ENCODE peak calls at places on chromosomes 6 and 20, in eight cellular contexts. R is GM20000, X is WTC11, D is kidney, M is PC-3, O is HFFc6, H is testis, W is cardiac fibroblast. E is an unnamed sample.

GRCh38 chr6:68826501-68826900 is 191.4 kb downstream of the ADGRB3 start:
- DNase-seq in R (no peak), X (no peak), D (no peak), M (no peak), O (no peak), H (no peak), W (no peak), E (no peak)

GRCh38 chr6:2918936-2919335 is 15.8 kb upstream of the SERPINB9 start:
- DNase-seq in R (no peak), X (no peak), D (no peak), M (no peak), O (no peak), H (no peak), W (no peak), E (no peak)

GRCh38 chr20:1894951-1895673 is at the start of gene SIRPA:
- DNase-seq in R (peak; percentile 63), X (peak; percentile 42), D (peak; percentile 88), M (peak; percentile 66), O (peak; percentile 49), H (peak; percentile 70), W (peak; percentile 72), E (peak; percentile 59)

GRCh38 chr20:59184880-59185447 is 21.3 kb downstream of the ZNF831 start:
- DNase-seq in R (no peak), X (no peak), D (peak; percentile 67), M (peak; percentile 25), O (no peak), H (no peak), W (peak; percentile 2), E (no peak)

GRCh38 chr6:127516676-127517273 is 2.4 kb downstream of the MTCL3 start:
- DNase-seq in R (peak; percentile 69), X (peak; percentile 69), D (no peak), M (peak; percentile 56), O (peak; percentile 41), H (peak; percentile 70), W (peak; percentile 72), E (peak; percentile 66)

GRCh38 chr20:21161926-21162325 is 36.0 kb downstream of the KIZ start:
- DNase-seq in R (no peak), X (no peak), D (no peak), M (no peak), O (no peak), H (no peak), W (no peak), E (no peak)

GRCh38 chr6:168641455-168641854 is 200.5 kb downstream of the SMOC2 start:
- DNase-seq in R (no peak), X (no peak), D (no peak), M (no peak), O (no peak), H (no peak), W (peak; percentile 23), E (no peak)

GRCh38 chr6:47092249-47092648 is 50.1 kb upstream of the ADGRF1 start:
- DNase-seq in R (no peak), X (no peak), D (no peak), M (no peak), O (no peak), H (no peak), W (no peak), E (no peak)

GRCh38 chr20:61784801-61785566 is 280.7 kb downstream of the TAF4 start:
- DNase-seq in R (no peak), X (no peak), D (no peak), M (no peak), O (no peak), H (no peak), W (no peak), E (no peak)

GRCh38 chr20:48631114-48632016 is 196.4 kb downstream of the PREX1 start:
- DNase-seq in R (no peak), X (no peak), D (peak; percentile 40), M (no peak), O (peak; percentile 10), H (no peak), W (peak; percentile 51), E (no peak)

GRCh38 chr20:38098952-38099351 is 65.4 kb downstream of the RPRD1B start:
- DNase-seq in R (no peak), X (no peak), D (no peak), M (no peak), O (no peak), H (no peak), W (peak; percentile 39), E (no peak)

GRCh38 chr6:83815631-83816030 is 37.5 kb upstream of the RIPPLY2 start:
- DNase-seq in R (no peak), X (no peak), D (no peak), M (peak; percentile 56), O (peak; percentile 7), H (no peak), W (peak; percentile 19), E (no peak)

GRCh38 chr6:31087494-31088089 is 24.8 kb downstream of the C6orf15 start:
- DNase-seq in R (peak; percentile 83), X (peak; percentile 91), D (no peak), M (peak; percentile 97), O (peak; percentile 77), H (peak; percentile 96), W (peak; percentile 92), E (peak; percentile 86)

GRCh38 chr6:31079656-31080261 is 32.6 kb downstream of the C6orf15 start:
- DNase-seq in R (peak; percentile 64), X (peak; percentile 80), D (no peak), M (peak; percentile 87), O (peak; percentile 59), H (peak; percentile 82), W (peak; percentile 75), E (peak; percentile 69)

GRCh38 chr6:31086788-31087440 is 25.5 kb downstream of the C6orf15 start:
- DNase-seq in R (no peak), X (no peak), D (no peak), M (peak; percentile 36), O (peak; percentile 78), H (no peak), W (peak; percentile 75), E (no peak)

GRCh38 chr6:31081872-31082271 is 30.5 kb downstream of the C6orf15 start:
- DNase-seq in R (no peak), X (no peak), D (no peak), M (no peak), O (no peak), H (no peak), W (no peak), E (no peak)

DNA sequence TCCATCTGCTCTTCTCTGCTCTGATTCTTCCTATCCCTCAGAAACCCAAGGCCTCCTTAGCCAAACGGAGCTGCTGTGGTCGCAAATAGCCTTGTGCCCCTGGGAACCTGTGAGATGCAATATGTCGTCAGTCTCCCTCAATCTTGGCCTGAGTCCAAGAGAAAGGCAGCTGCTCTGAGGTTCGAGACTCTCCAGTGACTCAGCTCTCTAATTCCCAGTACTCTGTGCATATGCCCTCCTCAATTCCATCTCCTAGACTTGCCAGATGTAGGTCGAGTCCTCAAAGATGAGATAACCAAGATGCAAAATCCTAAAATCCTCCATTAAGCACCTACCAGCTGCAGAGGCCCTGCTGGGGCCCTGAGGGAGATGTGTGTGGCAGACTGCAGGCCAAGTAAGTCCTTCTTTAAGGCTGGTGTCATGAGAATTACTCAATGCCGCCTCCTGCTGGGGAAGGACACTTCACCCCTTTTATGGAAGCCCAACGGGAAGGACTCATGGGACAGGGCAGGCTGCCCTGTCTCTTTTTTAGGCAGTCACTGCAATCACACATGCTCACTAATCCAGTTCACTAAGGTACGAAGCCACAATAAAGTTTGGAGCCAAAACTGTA is 28.5 kb downstream of the C6orf15 start:
- DNase-seq in R (peak; percentile 39), X (peak; percentile 83), D (no peak), M (no peak), O (peak; percentile 64), H (peak; percentile 41), W (peak; percentile 91), E (peak; percentile 56)
- TF ChIP-seq CTCF in R (peak; percentile 53), X (peak; percentile 54), D (peak; percentile 12), M (peak; percentile 42), O (peak; percentile 78), H (peak; percentile 28), W (peak; percentile 62), E (peak; percentile 35)

DNA sequence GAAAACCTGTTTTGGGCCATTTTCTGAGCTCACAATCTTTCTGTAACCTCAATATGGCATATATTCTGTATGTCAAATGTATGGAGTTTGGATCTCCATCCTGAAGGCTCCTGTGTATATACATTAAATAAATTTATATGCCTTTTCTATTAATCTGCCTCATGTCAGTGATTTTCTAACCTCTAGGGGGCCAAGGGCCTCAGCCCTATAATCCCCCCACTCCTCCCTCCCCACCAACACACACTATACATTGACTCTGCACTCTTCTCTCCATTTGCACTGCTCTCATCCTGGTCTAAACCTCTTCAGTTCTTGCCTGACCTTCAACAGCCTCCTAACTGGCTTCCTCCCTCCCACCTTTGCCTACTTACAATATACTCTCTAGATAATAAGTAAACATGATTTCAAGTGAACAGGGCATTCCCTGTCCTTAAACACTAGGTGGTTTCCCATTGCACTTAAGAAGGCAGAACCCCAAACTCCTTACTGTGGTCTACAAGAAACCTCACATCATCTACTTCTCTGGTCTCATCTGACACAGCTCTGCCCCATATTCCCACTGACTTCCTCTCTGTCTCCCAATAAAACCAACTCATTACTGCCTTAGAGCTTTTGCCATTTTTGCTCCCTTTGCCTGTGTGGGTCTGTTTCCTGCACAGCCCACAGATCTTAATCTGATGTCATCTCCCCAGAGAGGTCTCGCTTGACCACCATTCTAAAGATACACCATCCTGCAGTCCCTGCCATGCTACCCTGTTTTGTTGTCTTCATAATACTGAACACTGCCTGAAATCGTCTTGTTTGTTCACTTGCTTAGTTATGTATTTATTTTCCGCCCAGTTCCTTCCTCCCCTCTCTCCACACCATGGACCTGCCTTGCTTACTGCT is 213.7 kb downstream of the SYNE1 start:
- DNase-seq in R (no peak), X (no peak), D (no peak), M (no peak), O (no peak), H (no peak), W (no peak), E (no peak)
- TF ChIP-seq CTCF in R (no peak), X (no peak), D (no peak), M (no peak), O (peak; percentile 47), H (peak; percentile 19), W (no peak), E (no peak)

DNA sequence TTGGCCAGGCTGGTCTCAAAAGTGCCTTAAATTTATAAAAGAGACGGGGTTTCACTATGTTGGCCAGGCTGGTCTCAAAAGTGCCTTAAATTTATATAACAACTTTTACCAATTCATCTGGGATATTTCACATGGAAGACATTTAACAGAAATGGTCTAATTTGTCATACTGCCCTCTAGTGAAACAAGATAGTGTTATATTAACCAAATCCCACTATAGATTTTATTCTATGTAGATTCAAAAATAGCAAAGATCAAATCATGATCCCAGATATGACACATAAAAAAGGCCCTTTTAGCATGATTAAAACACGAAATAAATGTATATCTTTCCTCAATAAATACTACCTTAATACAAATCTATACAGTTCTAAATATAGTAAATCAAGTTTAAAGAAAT is 102.8 kb upstream of the TFAP2D start:
- DNase-seq in R (no peak), X (no peak), D (no peak), M (peak; percentile 48), O (no peak), H (no peak), W (no peak), E (no peak)
- TF ChIP-seq CTCF in R (no peak), X (no peak), D (no peak), M (peak; percentile 58), O (peak; percentile 52), H (peak; percentile 24), W (no peak), E (peak; percentile 6)

DNA sequence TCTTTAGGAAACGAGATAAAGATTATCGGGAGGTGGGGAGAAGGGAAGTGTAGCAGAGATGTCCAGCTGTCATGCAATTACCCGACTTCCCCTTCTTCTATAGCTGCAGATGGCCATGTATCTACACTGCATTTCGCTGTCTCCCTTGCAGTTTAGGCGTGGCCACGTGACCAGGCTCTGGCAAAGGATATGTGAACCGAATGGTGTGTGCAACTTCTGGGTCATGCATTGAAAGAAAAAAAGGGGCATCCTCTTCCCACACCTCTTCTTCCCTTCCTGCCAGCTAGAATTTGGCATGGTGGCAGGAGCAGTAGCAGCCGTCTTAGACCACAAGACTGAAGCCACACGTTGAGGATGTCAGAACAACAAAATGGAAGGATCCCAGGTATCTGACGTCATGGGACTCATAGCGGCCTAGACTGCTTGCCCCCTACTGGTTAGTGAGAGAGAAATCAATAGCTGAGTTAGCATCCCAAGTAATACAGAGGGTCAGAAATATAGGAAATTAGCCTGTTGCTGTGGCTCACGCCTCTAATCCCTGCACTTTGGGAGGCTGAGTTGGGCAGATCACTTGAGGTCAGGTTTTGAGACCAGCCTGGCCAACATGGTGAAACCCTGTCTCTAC is 32.8 kb downstream of the TCF15 start:
- DNase-seq in R (no peak), X (no peak), D (no peak), M (peak; percentile 22), O (no peak), H (no peak), W (peak; percentile 30), E (no peak)
- TF ChIP-seq CTCF in R (no peak), X (peak; percentile 26), D (no peak), M (peak; percentile 55), O (peak; percentile 61), H (no peak), W (peak; percentile 34), E (no peak)

E was measured in GM10248.